ENCODE peak calls at places on chromosomes 6 and 20, in seven cellular contexts. One of them, this sample, is unnamed.

GRCh38 chr6:157813191-157813590 is 9.9 kb upstream of the SNX9 start:
- DNase-seq in dorsolateral prefrontal cortex: no peak
- DNase-seq in endothelial cell of umbilical vein: no peak
- DNase-seq in psoas muscle: peak; percentile 38
- DNase-seq in uterus: peak; percentile 62
- DNase-seq in foreskin fibroblast: peak; percentile 63
- DNase-seq in brain microvascular endothelial cell: no peak
- DNase-seq in this sample: peak; percentile 84

GRCh38 chr6:7051780-7052440 is 55.9 kb upstream of the RREB1 start:
- DNase-seq in psoas muscle: peak; percentile 61
- DNase-seq in uterus: peak; percentile 47
- DNase-seq in brain microvascular endothelial cell: peak; percentile 9
- DNase-seq in foreskin fibroblast: peak; percentile 56
- DNase-seq in endothelial cell of umbilical vein: peak; percentile 34
- DNase-seq in dorsolateral prefrontal cortex: no peak
- DNase-seq in this sample: peak; percentile 16

GRCh38 chr6:161255518-161255917 is 18.3 kb downstream of the AGPAT4 start:
- DNase-seq in uterus: no peak
- DNase-seq in foreskin fibroblast: no peak
- DNase-seq in psoas muscle: no peak
- DNase-seq in endothelial cell of umbilical vein: no peak
- DNase-seq in dorsolateral prefrontal cortex: no peak
- DNase-seq in brain microvascular endothelial cell: no peak
- DNase-seq in this sample: no peak

GRCh38 chr6:1190361-1190760 is 121.5 kb upstream of the FOXQ1 start:
- DNase-seq in uterus: no peak
- DNase-seq in psoas muscle: no peak
- DNase-seq in brain microvascular endothelial cell: peak; percentile 72
- DNase-seq in dorsolateral prefrontal cortex: no peak
- DNase-seq in endothelial cell of umbilical vein: peak; percentile 3
- DNase-seq in foreskin fibroblast: peak; percentile 98
- DNase-seq in this sample: peak; percentile 38

GRCh38 chr20:16580596-16580995 is 7.3 kb upstream of the KIF16B start:
- DNase-seq in endothelial cell of umbilical vein: no peak
- DNase-seq in uterus: no peak
- DNase-seq in dorsolateral prefrontal cortex: no peak
- DNase-seq in psoas muscle: no peak
- DNase-seq in brain microvascular endothelial cell: no peak
- DNase-seq in foreskin fibroblast: no peak
- DNase-seq in this sample: no peak

GRCh38 chr6:92479821-92480220 is 939.5 kb downstream of the EPHA7 start:
- DNase-seq in brain microvascular endothelial cell: no peak
- DNase-seq in uterus: no peak
- DNase-seq in dorsolateral prefrontal cortex: no peak
- DNase-seq in foreskin fibroblast: peak; percentile 0
- DNase-seq in psoas muscle: no peak
- DNase-seq in endothelial cell of umbilical vein: peak; percentile 61
- DNase-seq in this sample: no peak

GRCh38 chr20:61980647-61981583 is 84.8 kb downstream of the TAF4 start:
- DNase-seq in uterus: no peak
- DNase-seq in dorsolateral prefrontal cortex: no peak
- DNase-seq in foreskin fibroblast: peak; percentile 55
- DNase-seq in brain microvascular endothelial cell: peak; percentile 50
- DNase-seq in psoas muscle: peak; percentile 50
- DNase-seq in endothelial cell of umbilical vein: no peak
- DNase-seq in this sample: peak; percentile 41

GRCh38 chr6:47737406-47737805 is 39.0 kb downstream of the ADGRF4 start:
- DNase-seq in foreskin fibroblast: no peak
- DNase-seq in endothelial cell of umbilical vein: no peak
- DNase-seq in uterus: no peak
- DNase-seq in brain microvascular endothelial cell: no peak
- DNase-seq in psoas muscle: no peak
- DNase-seq in dorsolateral prefrontal cortex: peak; percentile 9
- DNase-seq in this sample: peak; percentile 39

GRCh38 chr20:19850190-19850533 is 92.1 kb downstream of the RIN2 start:
- DNase-seq in foreskin fibroblast: no peak
- DNase-seq in endothelial cell of umbilical vein: no peak
- DNase-seq in dorsolateral prefrontal cortex: no peak
- DNase-seq in brain microvascular endothelial cell: no peak
- DNase-seq in uterus: peak; percentile 63
- DNase-seq in psoas muscle: no peak
- DNase-seq in this sample: peak; percentile 48

GRCh38 chr20:52210037-52210990 is 18.7 kb upstream of the ZFP64 start:
- DNase-seq in endothelial cell of umbilical vein: no peak
- DNase-seq in uterus: no peak
- DNase-seq in psoas muscle: no peak
- DNase-seq in dorsolateral prefrontal cortex: no peak
- DNase-seq in brain microvascular endothelial cell: no peak
- DNase-seq in foreskin fibroblast: no peak
- DNase-seq in this sample: no peak

GRCh38 chr20:6173481-6173880 is 50.7 kb upstream of the FERMT1 start:
- DNase-seq in dorsolateral prefrontal cortex: no peak
- DNase-seq in endothelial cell of umbilical vein: no peak
- DNase-seq in psoas muscle: no peak
- DNase-seq in foreskin fibroblast: no peak
- DNase-seq in uterus: no peak
- DNase-seq in brain microvascular endothelial cell: no peak
- DNase-seq in this sample: no peak

GRCh38 chr20:57882451-57883161 is 172.8 kb upstream of the PMEPA1 start:
- DNase-seq in uterus: no peak
- DNase-seq in dorsolateral prefrontal cortex: no peak
- DNase-seq in psoas muscle: no peak
- DNase-seq in brain microvascular endothelial cell: no peak
- DNase-seq in foreskin fibroblast: no peak
- DNase-seq in endothelial cell of umbilical vein: no peak
- DNase-seq in this sample: no peak

GRCh38 chr6:30974488-30975252 is 8.8 kb upstream of the MUC21 start:
- DNase-seq in dorsolateral prefrontal cortex: no peak
- DNase-seq in endothelial cell of umbilical vein: no peak
- DNase-seq in foreskin fibroblast: no peak
- DNase-seq in psoas muscle: no peak
- DNase-seq in brain microvascular endothelial cell: no peak
- DNase-seq in uterus: no peak
- DNase-seq in this sample: no peak

GRCh38 chr6:159727717-159728440 is 573 bp downstream of the WTAP start:
- DNase-seq in endothelial cell of umbilical vein: peak; percentile 63
- DNase-seq in dorsolateral prefrontal cortex: no peak
- DNase-seq in uterus: no peak
- DNase-seq in brain microvascular endothelial cell: peak; percentile 11
- DNase-seq in foreskin fibroblast: no peak
- DNase-seq in psoas muscle: no peak
- DNase-seq in this sample: peak; percentile 15

GRCh38 chr6:44133003-44133931 is 5.9 kb downstream of the TMEM63B start:
- DNase-seq in uterus: peak; percentile 38
- DNase-seq in dorsolateral prefrontal cortex: peak; percentile 45
- DNase-seq in psoas muscle: peak; percentile 44
- DNase-seq in foreskin fibroblast: peak; percentile 85
- DNase-seq in brain microvascular endothelial cell: no peak
- DNase-seq in endothelial cell of umbilical vein: peak; percentile 21
- DNase-seq in this sample: peak; percentile 67

GRCh38 chr6:168737481-168737880 is 296.5 kb downstream of the SMOC2 start:
- DNase-seq in endothelial cell of umbilical vein: no peak
- DNase-seq in foreskin fibroblast: no peak
- DNase-seq in uterus: no peak
- DNase-seq in dorsolateral prefrontal cortex: no peak
- DNase-seq in psoas muscle: no peak
- DNase-seq in brain microvascular endothelial cell: no peak
- DNase-seq in this sample: peak; percentile 19

GRCh38 chr6:170281331-170282292 is 9.3 kb downstream of the DLL1 start:
- DNase-seq in dorsolateral prefrontal cortex: no peak
- DNase-seq in uterus: no peak
- DNase-seq in brain microvascular endothelial cell: no peak
- DNase-seq in psoas muscle: no peak
- DNase-seq in endothelial cell of umbilical vein: no peak
- DNase-seq in foreskin fibroblast: no peak
- DNase-seq in this sample: no peak

GRCh38 chr6:133343220-133343619 is 102.1 kb downstream of the EYA4 start:
- DNase-seq in uterus: no peak
- DNase-seq in brain microvascular endothelial cell: no peak
- DNase-seq in foreskin fibroblast: no peak
- DNase-seq in endothelial cell of umbilical vein: no peak
- DNase-seq in dorsolateral prefrontal cortex: no peak
- DNase-seq in psoas muscle: no peak
- DNase-seq in this sample: no peak

GRCh38 chr6:133341607-133342158 is 100.5 kb downstream of the EYA4 start:
- DNase-seq in uterus: no peak
- DNase-seq in psoas muscle: no peak
- DNase-seq in endothelial cell of umbilical vein: peak; percentile 76
- DNase-seq in foreskin fibroblast: peak; percentile 77
- DNase-seq in dorsolateral prefrontal cortex: no peak
- DNase-seq in brain microvascular endothelial cell: peak; percentile 85
- DNase-seq in this sample: peak; percentile 87

GRCh38 chr6:133337312-133337711 is 96.2 kb downstream of the EYA4 start:
- DNase-seq in endothelial cell of umbilical vein: no peak
- DNase-seq in dorsolateral prefrontal cortex: no peak
- DNase-seq in uterus: no peak
- DNase-seq in psoas muscle: no peak
- DNase-seq in brain microvascular endothelial cell: no peak
- DNase-seq in foreskin fibroblast: peak; percentile 61
- DNase-seq in this sample: peak; percentile 38

GRCh38 chr6:133340557-133340956 is 99.4 kb downstream of the EYA4 start:
- DNase-seq in uterus: no peak
- DNase-seq in brain microvascular endothelial cell: peak; percentile 72
- DNase-seq in dorsolateral prefrontal cortex: no peak
- DNase-seq in foreskin fibroblast: peak; percentile 47
- DNase-seq in endothelial cell of umbilical vein: no peak
- DNase-seq in psoas muscle: no peak
- DNase-seq in this sample: peak; percentile 73

DNA sequence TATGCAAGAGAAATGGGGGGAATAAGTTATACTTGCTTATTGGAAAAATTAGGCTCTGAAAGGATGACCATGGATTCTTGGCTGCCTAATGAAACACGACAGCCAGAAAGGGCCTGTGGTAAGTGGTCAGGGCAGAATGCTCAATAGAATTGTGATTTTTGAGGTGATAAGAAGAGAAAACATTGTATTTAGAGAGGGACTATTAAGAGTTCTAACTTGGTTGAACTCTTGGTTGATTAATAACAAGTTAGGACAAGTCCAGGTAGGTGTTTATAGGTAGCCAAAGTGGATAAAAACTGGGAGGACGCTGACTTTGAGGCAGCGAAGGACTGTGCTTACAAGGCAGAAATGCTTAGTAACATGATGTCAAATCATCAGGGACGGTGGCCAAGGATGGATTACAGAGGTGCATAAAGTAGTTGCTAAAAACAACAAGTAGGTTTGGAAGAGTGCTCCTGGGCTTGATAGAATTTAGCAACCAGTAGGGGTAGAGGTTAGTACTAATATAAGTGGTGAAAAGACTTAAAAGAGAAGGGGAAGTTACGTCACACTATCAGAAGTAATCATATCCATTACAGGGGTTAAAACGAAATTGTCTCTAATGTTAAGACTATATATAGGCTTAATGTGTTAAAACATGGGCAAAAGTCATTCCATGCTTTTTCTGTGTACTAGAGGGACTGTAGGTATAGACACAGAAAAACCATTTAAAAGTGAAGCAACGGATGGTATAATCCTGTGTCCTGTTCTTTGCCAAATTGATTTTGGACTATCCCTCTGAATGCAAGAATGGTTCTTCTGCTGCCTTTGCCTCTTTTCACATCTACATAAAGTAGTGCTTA is 98.6 kb downstream of the EYA4 start:
- DNase-seq in brain microvascular endothelial cell: no peak
- DNase-seq in dorsolateral prefrontal cortex: no peak
- DNase-seq in uterus: no peak
- DNase-seq in endothelial cell of umbilical vein: no peak
- DNase-seq in psoas muscle: no peak
- DNase-seq in foreskin fibroblast: no peak
- DNase-seq in this sample: no peak
- H3K4me3 ChIP-seq in brain microvascular endothelial cell: no peak overlapping the region
- H3K4me3 ChIP-seq in dorsolateral prefrontal cortex: no peak overlapping the region
- H3K4me3 ChIP-seq in uterus: no peak overlapping the region
- H3K4me3 ChIP-seq in endothelial cell of umbilical vein: no peak overlapping the region
- H3K4me3 ChIP-seq in psoas muscle: no peak overlapping the region
- H3K4me3 ChIP-seq in foreskin fibroblast: no peak overlapping the region
- H3K4me3 ChIP-seq in this sample: no peak overlapping the region

GRCh38 chr6:41190791-41191190 is 10.2 kb downstream of the TREML2 start:
- DNase-seq in dorsolateral prefrontal cortex: no peak
- DNase-seq in uterus: no peak
- DNase-seq in psoas muscle: no peak
- DNase-seq in endothelial cell of umbilical vein: no peak
- DNase-seq in foreskin fibroblast: no peak
- DNase-seq in brain microvascular endothelial cell: no peak
- DNase-seq in this sample: no peak
- TF ChIP-seq CTCF in dorsolateral prefrontal cortex: no peak
- TF ChIP-seq CTCF in uterus: no peak
- TF ChIP-seq CTCF in psoas muscle: no peak
- TF ChIP-seq CTCF in endothelial cell of umbilical vein: no peak
- TF ChIP-seq CTCF in foreskin fibroblast: no peak
- TF ChIP-seq CTCF in brain microvascular endothelial cell: no peak
- TF ChIP-seq CTCF in this sample: no peak

DNA sequence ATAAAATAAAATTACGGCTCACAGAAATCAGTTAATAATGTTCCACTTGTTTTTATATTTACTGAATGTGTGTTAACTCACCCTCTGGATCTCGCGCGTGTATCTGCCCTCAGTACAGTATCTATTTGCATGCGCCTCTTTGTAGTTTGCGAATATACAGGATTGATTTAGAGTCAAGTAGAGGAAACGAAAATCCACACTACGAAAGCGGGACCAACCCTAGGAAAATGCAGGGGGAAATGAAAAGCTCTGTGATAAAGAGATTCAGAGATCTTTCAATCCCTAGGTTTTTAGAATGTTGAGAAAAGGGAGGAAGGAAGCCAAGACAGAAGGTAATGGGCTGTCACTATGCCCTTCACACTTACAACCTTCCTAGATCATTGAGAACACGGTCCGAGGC is 928 bp upstream of the FUT9 start:
- DNase-seq in dorsolateral prefrontal cortex: peak; percentile 32
- DNase-seq in psoas muscle: no peak
- DNase-seq in brain microvascular endothelial cell: no peak
- DNase-seq in foreskin fibroblast: no peak
- DNase-seq in uterus: no peak
- DNase-seq in endothelial cell of umbilical vein: no peak
- DNase-seq in this sample: no peak
- H3K4me3 ChIP-seq in dorsolateral prefrontal cortex: peak overlapping the region; percentile 72
- H3K4me3 ChIP-seq in psoas muscle: no peak overlapping the region
- H3K4me3 ChIP-seq in brain microvascular endothelial cell: no peak overlapping the region
- H3K4me3 ChIP-seq in foreskin fibroblast: no peak overlapping the region
- H3K4me3 ChIP-seq in uterus: no peak overlapping the region
- H3K4me3 ChIP-seq in endothelial cell of umbilical vein: no peak overlapping the region
- H3K4me3 ChIP-seq in this sample: no peak overlapping the region

DNA sequence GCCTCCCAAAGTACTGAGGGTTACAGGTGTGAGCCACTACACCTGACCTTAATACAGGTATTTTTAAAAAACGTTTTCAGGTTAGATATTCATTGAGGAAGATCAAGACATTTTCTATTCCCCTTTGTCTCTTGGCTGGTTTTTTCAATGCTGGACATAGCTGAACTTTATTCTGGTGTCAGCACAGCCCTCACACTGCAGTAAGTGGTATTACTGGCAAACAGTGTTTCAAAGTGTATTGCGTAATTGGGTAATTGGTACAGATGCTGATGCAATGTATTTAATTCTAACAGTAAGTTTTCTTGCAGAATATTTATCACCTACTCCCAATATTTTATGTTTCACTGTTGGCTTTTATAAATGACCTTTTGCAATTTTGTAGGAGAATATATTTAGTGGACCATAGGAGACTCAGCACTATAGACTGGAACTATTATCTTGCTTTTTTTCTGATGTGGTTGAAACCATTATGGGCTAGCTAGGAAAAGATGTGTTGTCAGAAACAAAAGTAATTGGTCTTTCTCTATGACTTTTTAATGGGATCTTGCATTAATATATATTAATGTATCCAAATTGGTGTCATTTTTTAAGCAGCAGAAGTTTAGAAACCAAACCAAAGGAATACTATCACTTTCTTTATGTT is 287.6 kb upstream of the SOX4 start:
- DNase-seq in foreskin fibroblast: peak; percentile 72
- DNase-seq in dorsolateral prefrontal cortex: no peak
- DNase-seq in brain microvascular endothelial cell: no peak
- DNase-seq in psoas muscle: no peak
- DNase-seq in uterus: no peak
- DNase-seq in endothelial cell of umbilical vein: no peak
- DNase-seq in this sample: peak; percentile 84
- TF ChIP-seq CTCF in foreskin fibroblast: no peak
- TF ChIP-seq CTCF in dorsolateral prefrontal cortex: no peak
- TF ChIP-seq CTCF in brain microvascular endothelial cell: peak; percentile 16
- TF ChIP-seq CTCF in psoas muscle: no peak
- TF ChIP-seq CTCF in uterus: no peak
- TF ChIP-seq CTCF in endothelial cell of umbilical vein: no peak
- TF ChIP-seq CTCF in this sample: peak; percentile 36